ENCODE peak calls at places on chromosomes 11 and 22, in eight cellular contexts. One of them, this sample, is unnamed.

GRCh38 chr11:19736831-19737230 is 24.2 kb downstream of the NAV2 start:
- DNase-seq in AG09319: no peak
- DNase-seq in T-cell: no peak
- DNase-seq in activated naive CD4-positive, alpha-beta T cell treated with anti-CD3 and anti-CD28 coated beads, Interleukin-2, amount 10 ng/mL, durations not matched to agents 7 days and 5 days: no peak
- DNase-seq in dorsolateral prefrontal cortex: no peak
- DNase-seq in HL-60: no peak
- DNase-seq in T1000: no peak
- DNase-seq in kidney: no peak
- DNase-seq in this sample: no peak

GRCh38 chr11:66937334-66937733 is 20.8 kb downstream of the PC start:
- DNase-seq in AG09319: no peak
- DNase-seq in T-cell: no peak
- DNase-seq in activated naive CD4-positive, alpha-beta T cell treated with anti-CD3 and anti-CD28 coated beads, Interleukin-2, amount 10 ng/mL, durations not matched to agents 7 days and 5 days: no peak
- DNase-seq in dorsolateral prefrontal cortex: no peak
- DNase-seq in HL-60: no peak
- DNase-seq in T1000: no peak
- DNase-seq in kidney: no peak
- DNase-seq in this sample: no peak

GRCh38 chr11:133082453-133082781 is 449.9 kb downstream of the OPCML start:
- DNase-seq in AG09319: no peak
- DNase-seq in T-cell: no peak
- DNase-seq in activated naive CD4-positive, alpha-beta T cell treated with anti-CD3 and anti-CD28 coated beads, Interleukin-2, amount 10 ng/mL, durations not matched to agents 7 days and 5 days: peak
- DNase-seq in dorsolateral prefrontal cortex: no peak
- DNase-seq in HL-60: no peak
- DNase-seq in T1000: no peak
- DNase-seq in kidney: peak
- DNase-seq in this sample: no peak

GRCh38 chr11:90426442-90426841 is 203.6 kb upstream of the CHORDC1 start:
- DNase-seq in AG09319: no peak
- DNase-seq in T-cell: no peak
- DNase-seq in activated naive CD4-positive, alpha-beta T cell treated with anti-CD3 and anti-CD28 coated beads, Interleukin-2, amount 10 ng/mL, durations not matched to agents 7 days and 5 days: no peak
- DNase-seq in dorsolateral prefrontal cortex: no peak
- DNase-seq in HL-60: peak
- DNase-seq in T1000: no peak
- DNase-seq in kidney: no peak
- DNase-seq in this sample: no peak

GRCh38 chr11:111362887-111363411 is 16.1 kb downstream of the POU2AF1 start:
- DNase-seq in AG09319: no peak
- DNase-seq in T-cell: no peak
- DNase-seq in activated naive CD4-positive, alpha-beta T cell treated with anti-CD3 and anti-CD28 coated beads, Interleukin-2, amount 10 ng/mL, durations not matched to agents 7 days and 5 days: no peak
- DNase-seq in dorsolateral prefrontal cortex: no peak
- DNase-seq in HL-60: no peak
- DNase-seq in T1000: no peak
- DNase-seq in kidney: no peak
- DNase-seq in this sample: no peak

GRCh38 chr22:48557473-48557872 is 1270.2 kb downstream of the BRD1 start:
- DNase-seq in AG09319: no peak
- DNase-seq in T-cell: no peak
- DNase-seq in activated naive CD4-positive, alpha-beta T cell treated with anti-CD3 and anti-CD28 coated beads, Interleukin-2, amount 10 ng/mL, durations not matched to agents 7 days and 5 days: no peak
- DNase-seq in dorsolateral prefrontal cortex: no peak
- DNase-seq in HL-60: no peak
- DNase-seq in T1000: no peak
- DNase-seq in kidney: no peak
- DNase-seq in this sample: no peak

GRCh38 chr11:129840236-129840635 is 24.6 kb downstream of the TMEM45B start:
- DNase-seq in AG09319: no peak
- DNase-seq in T-cell: no peak
- DNase-seq in activated naive CD4-positive, alpha-beta T cell treated with anti-CD3 and anti-CD28 coated beads, Interleukin-2, amount 10 ng/mL, durations not matched to agents 7 days and 5 days: no peak
- DNase-seq in dorsolateral prefrontal cortex: no peak
- DNase-seq in HL-60: peak
- DNase-seq in T1000: no peak
- DNase-seq in kidney: no peak
- DNase-seq in this sample: no peak

GRCh38 chr11:116990061-116990473 is 108.2 kb downstream of the SIK3 start:
- DNase-seq in AG09319: peak
- DNase-seq in T-cell: no peak
- DNase-seq in activated naive CD4-positive, alpha-beta T cell treated with anti-CD3 and anti-CD28 coated beads, Interleukin-2, amount 10 ng/mL, durations not matched to agents 7 days and 5 days: no peak
- DNase-seq in dorsolateral prefrontal cortex: no peak
- DNase-seq in HL-60: no peak
- DNase-seq in T1000: no peak
- DNase-seq in kidney: no peak
- DNase-seq in this sample: no peak

GRCh38 chr11:62548545-62549335 is 2.1 kb upstream of the AHNAK start:
- DNase-seq in AG09319: no peak
- DNase-seq in T-cell: no peak
- DNase-seq in activated naive CD4-positive, alpha-beta T cell treated with anti-CD3 and anti-CD28 coated beads, Interleukin-2, amount 10 ng/mL, durations not matched to agents 7 days and 5 days: no peak
- DNase-seq in dorsolateral prefrontal cortex: no peak
- DNase-seq in HL-60: no peak
- DNase-seq in T1000: no peak
- DNase-seq in kidney: no peak
- DNase-seq in this sample: no peak

GRCh38 chr11:77201370-77201769 is 73.3 kb downstream of the MYO7A start:
- DNase-seq in AG09319: no peak
- DNase-seq in T-cell: no peak
- DNase-seq in activated naive CD4-positive, alpha-beta T cell treated with anti-CD3 and anti-CD28 coated beads, Interleukin-2, amount 10 ng/mL, durations not matched to agents 7 days and 5 days: peak
- DNase-seq in dorsolateral prefrontal cortex: peak
- DNase-seq in HL-60: no peak
- DNase-seq in T1000: no peak
- DNase-seq in kidney: no peak
- DNase-seq in this sample: no peak

GRCh38 chr11:65445604-65446445 is 23.2 kb downstream of the NEAT1 start:
- DNase-seq in AG09319: no peak
- DNase-seq in T-cell: no peak
- DNase-seq in activated naive CD4-positive, alpha-beta T cell treated with anti-CD3 and anti-CD28 coated beads, Interleukin-2, amount 10 ng/mL, durations not matched to agents 7 days and 5 days: no peak
- DNase-seq in dorsolateral prefrontal cortex: no peak
- DNase-seq in HL-60: no peak
- DNase-seq in T1000: peak
- DNase-seq in kidney: peak
- DNase-seq in this sample: no peak

GRCh38 chr11:71221851-71222250 is 30.5 kb downstream of the SHANK2 start:
- DNase-seq in AG09319: no peak
- DNase-seq in T-cell: no peak
- DNase-seq in activated naive CD4-positive, alpha-beta T cell treated with anti-CD3 and anti-CD28 coated beads, Interleukin-2, amount 10 ng/mL, durations not matched to agents 7 days and 5 days: no peak
- DNase-seq in dorsolateral prefrontal cortex: no peak
- DNase-seq in HL-60: no peak
- DNase-seq in T1000: no peak
- DNase-seq in kidney: no peak
- DNase-seq in this sample: no peak

GRCh38 chr11:44793350-44794090 is 66.8 kb downstream of the TSPAN18 start:
- DNase-seq in AG09319: no peak
- DNase-seq in T-cell: no peak
- DNase-seq in activated naive CD4-positive, alpha-beta T cell treated with anti-CD3 and anti-CD28 coated beads, Interleukin-2, amount 10 ng/mL, durations not matched to agents 7 days and 5 days: no peak
- DNase-seq in dorsolateral prefrontal cortex: no peak
- DNase-seq in HL-60: no peak
- DNase-seq in T1000: no peak
- DNase-seq in kidney: no peak
- DNase-seq in this sample: no peak

This sample was measured in CD4-positive, CD25-positive, alpha-beta regulatory T cell.